ENCODE peak calls at places on chromosomes 16 and 17, in eight cellular contexts. One of them, this sample, is unnamed.

GRCh38 chr17:40415390-40415789 is 2.3 kb downstream of the TOP2A start:
- DNase-seq in sigmoid colon: no peak
- DNase-seq in body of pancreas: no peak
- DNase-seq in right atrium auricular region: no peak
- DNase-seq in stomach: no peak
- DNase-seq in IMR-90: peak; percentile 59
- DNase-seq in heart left ventricle: no peak
- DNase-seq in thoracic aorta: no peak
- DNase-seq in this sample: no peak

GRCh38 chr17:51299859-51300258 is 39.5 kb downstream of the UTP18 start:
- DNase-seq in sigmoid colon: no peak
- DNase-seq in body of pancreas: no peak
- DNase-seq in right atrium auricular region: no peak
- DNase-seq in stomach: no peak
- DNase-seq in IMR-90: no peak
- DNase-seq in heart left ventricle: no peak
- DNase-seq in thoracic aorta: no peak
- DNase-seq in this sample: no peak

GRCh38 chr16:87560428-87561199 is 41.7 kb upstream of the JPH3 start:
- DNase-seq in sigmoid colon: no peak
- DNase-seq in body of pancreas: no peak
- DNase-seq in right atrium auricular region: peak; percentile 64
- DNase-seq in stomach: peak; percentile 60
- DNase-seq in IMR-90: no peak
- DNase-seq in heart left ventricle: peak; percentile 57
- DNase-seq in thoracic aorta: no peak
- DNase-seq in this sample: peak; percentile 45

GRCh38 chr16:50546125-50546524 is 2.1 kb upstream of the NKD1 start:
- DNase-seq in sigmoid colon: no peak
- DNase-seq in body of pancreas: no peak
- DNase-seq in right atrium auricular region: no peak
- DNase-seq in stomach: no peak
- DNase-seq in IMR-90: no peak
- DNase-seq in heart left ventricle: no peak
- DNase-seq in thoracic aorta: no peak
- DNase-seq in this sample: no peak

GRCh38 chr17:31216053-31216751 is 80.8 kb downstream of the OMG start:
- DNase-seq in sigmoid colon: no peak
- DNase-seq in body of pancreas: no peak
- DNase-seq in right atrium auricular region: no peak
- DNase-seq in stomach: no peak
- DNase-seq in IMR-90: peak; percentile 92
- DNase-seq in heart left ventricle: no peak
- DNase-seq in thoracic aorta: no peak
- DNase-seq in this sample: no peak

GRCh38 chr17:83073389-83074063 is 5.9 kb upstream of the METRNL start:
- DNase-seq in sigmoid colon: no peak
- DNase-seq in body of pancreas: no peak
- DNase-seq in right atrium auricular region: no peak
- DNase-seq in stomach: peak; percentile 77
- DNase-seq in IMR-90: no peak
- DNase-seq in heart left ventricle: peak; percentile 67
- DNase-seq in thoracic aorta: no peak
- DNase-seq in this sample: peak; percentile 52

GRCh38 chr17:35345926-35346771 is 27.3 kb downstream of the SLFN11 start:
- DNase-seq in sigmoid colon: peak; percentile 83
- DNase-seq in body of pancreas: peak; percentile 23
- DNase-seq in right atrium auricular region: peak; percentile 82
- DNase-seq in stomach: peak; percentile 30
- DNase-seq in IMR-90: peak; percentile 53
- DNase-seq in heart left ventricle: peak; percentile 85
- DNase-seq in thoracic aorta: peak; percentile 12
- DNase-seq in this sample: peak; percentile 79

GRCh38 chr16:11114366-11115164 is 141.4 kb downstream of the SOCS1 start:
- DNase-seq in sigmoid colon: no peak
- DNase-seq in body of pancreas: no peak
- DNase-seq in right atrium auricular region: no peak
- DNase-seq in stomach: no peak
- DNase-seq in IMR-90: no peak
- DNase-seq in heart left ventricle: no peak
- DNase-seq in thoracic aorta: no peak
- DNase-seq in this sample: no peak

GRCh38 chr16:80253741-80254140 is 287.1 kb upstream of the DYNLRB2 start:
- DNase-seq in sigmoid colon: no peak
- DNase-seq in body of pancreas: no peak
- DNase-seq in right atrium auricular region: no peak
- DNase-seq in stomach: no peak
- DNase-seq in IMR-90: no peak
- DNase-seq in heart left ventricle: no peak
- DNase-seq in thoracic aorta: no peak
- DNase-seq in this sample: no peak

GRCh38 chr17:2939714-2940351 is 123.6 kb downstream of the OR1D5 start:
- DNase-seq in sigmoid colon: no peak
- DNase-seq in body of pancreas: no peak
- DNase-seq in right atrium auricular region: no peak
- DNase-seq in stomach: peak; percentile 57
- DNase-seq in IMR-90: no peak
- DNase-seq in heart left ventricle: no peak
- DNase-seq in thoracic aorta: no peak
- DNase-seq in this sample: peak; percentile 35

GRCh38 chr17:78893684-78894083 is 9.3 kb downstream of the CEP295NL start:
- DNase-seq in sigmoid colon: no peak
- DNase-seq in body of pancreas: no peak
- DNase-seq in right atrium auricular region: no peak
- DNase-seq in stomach: no peak
- DNase-seq in IMR-90: no peak
- DNase-seq in heart left ventricle: no peak
- DNase-seq in thoracic aorta: no peak
- DNase-seq in this sample: no peak
- H3K4me1 ChIP-seq in sigmoid colon: peaks cover 98% of the 10 kb centered on the region
- H3K4me1 ChIP-seq in body of pancreas: peaks cover 13% of the 10 kb centered on the region
- H3K4me1 ChIP-seq in right atrium auricular region: peaks cover 90% of the 10 kb centered on the region
- H3K4me1 ChIP-seq in stomach: peaks cover 100% of the 10 kb centered on the region
- H3K4me1 ChIP-seq in IMR-90: peaks cover 28% of the 10 kb centered on the region
- H3K4me1 ChIP-seq in heart left ventricle: peaks cover 64% of the 10 kb centered on the region
- H3K4me1 ChIP-seq in thoracic aorta: peaks cover 74% of the 10 kb centered on the region
- H3K4me1 ChIP-seq in this sample: peaks cover 96% of the 10 kb centered on the region

DNA sequence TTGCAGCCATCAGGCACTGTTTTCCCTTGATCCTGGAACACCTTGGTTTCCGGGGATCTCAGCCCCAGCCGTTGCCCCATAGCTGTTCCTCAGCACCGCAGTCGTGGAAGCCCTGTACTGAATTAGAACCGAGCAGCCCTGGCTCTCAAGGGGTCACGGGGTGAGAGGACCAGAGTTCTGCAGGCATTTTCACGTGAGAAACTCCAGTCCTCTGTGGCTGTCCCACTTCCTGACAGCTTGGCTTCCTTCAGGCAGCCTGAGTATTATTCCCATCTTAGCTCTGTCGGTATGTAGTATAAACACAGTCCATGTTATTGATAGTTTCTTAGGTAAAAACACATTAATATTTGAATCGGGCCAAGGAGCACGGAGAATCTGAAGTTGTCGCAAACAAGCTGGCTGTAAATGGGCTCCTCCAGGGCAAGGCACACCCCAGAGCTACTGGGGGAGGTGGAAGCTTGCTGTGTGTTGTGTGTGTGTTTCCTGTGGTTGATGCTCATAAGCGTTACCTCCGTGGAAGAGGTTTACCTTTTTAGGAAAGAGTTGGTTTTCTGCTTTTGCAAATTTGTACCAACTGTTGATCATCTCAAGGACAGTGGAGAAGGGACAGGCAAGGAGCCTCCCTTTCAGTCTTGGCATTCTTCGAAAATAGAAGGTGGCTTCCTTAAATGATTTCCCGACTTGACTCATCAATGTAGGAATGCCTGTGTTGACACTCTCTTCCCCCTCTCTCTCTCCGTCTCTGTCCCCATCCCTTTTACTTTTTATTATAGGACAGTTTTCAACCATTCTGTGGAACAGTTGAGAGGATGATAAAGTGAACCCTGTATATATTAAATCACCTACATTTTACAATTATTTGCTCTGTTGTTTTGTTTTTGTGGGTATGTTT is 208.9 kb upstream of the CHMP6 start:
- DNase-seq in sigmoid colon: peak; percentile 90
- DNase-seq in body of pancreas: no peak
- DNase-seq in right atrium auricular region: no peak
- DNase-seq in stomach: no peak
- DNase-seq in IMR-90: peak; percentile 59
- DNase-seq in heart left ventricle: no peak
- DNase-seq in thoracic aorta: no peak
- DNase-seq in this sample: no peak
- H3K27ac ChIP-seq in sigmoid colon: peak overlapping the region; percentile 66
- H3K27ac ChIP-seq in body of pancreas: no peak overlapping the region
- H3K27ac ChIP-seq in right atrium auricular region: no peak overlapping the region
- H3K27ac ChIP-seq in stomach: peak overlapping the region; percentile 30
- H3K27ac ChIP-seq in IMR-90: peak overlapping the region; percentile 67
- H3K27ac ChIP-seq in heart left ventricle: no peak overlapping the region
- H3K27ac ChIP-seq in thoracic aorta: peak overlapping the region; percentile 46
- H3K27ac ChIP-seq in this sample: peak overlapping the region; percentile 21

GRCh38 chr17:7575959-7576358 is 3.5 kb upstream of the CD68 start:
- DNase-seq in sigmoid colon: no peak
- DNase-seq in body of pancreas: no peak
- DNase-seq in right atrium auricular region: no peak
- DNase-seq in stomach: no peak
- DNase-seq in IMR-90: no peak
- DNase-seq in heart left ventricle: no peak
- DNase-seq in thoracic aorta: no peak
- DNase-seq in this sample: no peak

GRCh38 chr17:7572588-7573323 is 6.7 kb upstream of the CD68 start:
- DNase-seq in sigmoid colon: peak; percentile 100
- DNase-seq in body of pancreas: peak; percentile 100
- DNase-seq in right atrium auricular region: peak; percentile 100
- DNase-seq in stomach: peak; percentile 100
- DNase-seq in IMR-90: peak; percentile 99
- DNase-seq in heart left ventricle: peak; percentile 99
- DNase-seq in thoracic aorta: peak; percentile 96
- DNase-seq in this sample: peak; percentile 99

GRCh38 chr17:7573324-7574080 is 5.9 kb upstream of the CD68 start:
- DNase-seq in sigmoid colon: peak; percentile 97
- DNase-seq in body of pancreas: peak; percentile 85
- DNase-seq in right atrium auricular region: peak; percentile 90
- DNase-seq in stomach: peak; percentile 86
- DNase-seq in IMR-90: peak; percentile 90
- DNase-seq in heart left ventricle: peak; percentile 92
- DNase-seq in thoracic aorta: peak; percentile 76
- DNase-seq in this sample: peak; percentile 90

GRCh38 chr17:7575481-7575883 is 4.0 kb upstream of the CD68 start:
- DNase-seq in sigmoid colon: no peak
- DNase-seq in body of pancreas: no peak
- DNase-seq in right atrium auricular region: no peak
- DNase-seq in stomach: no peak
- DNase-seq in IMR-90: no peak
- DNase-seq in heart left ventricle: no peak
- DNase-seq in thoracic aorta: no peak
- DNase-seq in this sample: no peak

GRCh38 chr17:7574176-7574953 is 5.1 kb upstream of the CD68 start:
- DNase-seq in sigmoid colon: no peak
- DNase-seq in body of pancreas: no peak
- DNase-seq in right atrium auricular region: no peak
- DNase-seq in stomach: no peak
- DNase-seq in IMR-90: peak; percentile 28
- DNase-seq in heart left ventricle: no peak
- DNase-seq in thoracic aorta: no peak
- DNase-seq in this sample: no peak
- H3K4me1 ChIP-seq in sigmoid colon: peaks cover 42% of the 10 kb centered on the region
- H3K4me1 ChIP-seq in body of pancreas: peaks cover 38% of the 10 kb centered on the region
- H3K4me1 ChIP-seq in right atrium auricular region: peaks cover 47% of the 10 kb centered on the region
- H3K4me1 ChIP-seq in stomach: peaks cover 69% of the 10 kb centered on the region
- H3K4me1 ChIP-seq in IMR-90: peaks cover 12% of the 10 kb centered on the region
- H3K4me1 ChIP-seq in heart left ventricle: peaks cover 19% of the 10 kb centered on the region
- H3K4me1 ChIP-seq in thoracic aorta: peaks cover 25% of the 10 kb centered on the region
- H3K4me1 ChIP-seq in this sample: peaks cover 69% of the 10 kb centered on the region

DNA sequence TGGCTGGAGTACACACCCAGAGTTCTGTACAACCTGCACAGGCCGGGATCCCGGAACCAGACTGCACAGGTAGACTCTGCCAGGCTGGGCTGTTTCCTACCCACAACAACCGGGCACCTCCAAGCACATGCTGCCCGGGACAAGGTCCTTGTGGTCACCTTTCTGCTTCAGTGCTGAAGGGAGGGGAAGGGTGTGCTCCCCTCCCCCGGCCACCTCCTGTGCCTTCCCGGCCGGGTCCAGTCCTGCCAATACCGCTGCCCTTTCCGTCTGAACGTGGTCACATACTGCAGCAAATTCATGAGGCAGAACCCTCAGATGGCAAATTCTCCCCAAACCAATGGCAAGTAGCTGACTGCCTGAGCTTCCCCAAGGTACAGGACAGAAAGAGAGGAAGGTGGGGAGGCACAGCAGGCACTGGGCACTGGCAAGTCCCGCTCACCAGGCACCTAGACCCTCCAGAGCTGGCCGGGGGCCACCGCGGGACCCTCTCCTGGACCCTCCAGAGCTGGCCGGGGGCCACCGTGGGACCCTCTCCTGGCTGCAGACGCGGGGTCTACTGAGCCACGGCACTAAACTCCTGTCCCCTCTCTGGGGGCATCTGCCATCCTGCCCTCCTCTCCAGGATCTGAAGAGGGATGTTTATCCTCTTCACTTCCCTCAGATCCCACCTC is 22.8 kb downstream of the SLC43A2 start:
- DNase-seq in sigmoid colon: no peak
- DNase-seq in body of pancreas: no peak
- DNase-seq in right atrium auricular region: no peak
- DNase-seq in stomach: peak; percentile 81
- DNase-seq in IMR-90: no peak
- DNase-seq in heart left ventricle: no peak
- DNase-seq in thoracic aorta: no peak
- DNase-seq in this sample: no peak
- H3K27ac ChIP-seq in sigmoid colon: no peak overlapping the region
- H3K27ac ChIP-seq in body of pancreas: no peak overlapping the region
- H3K27ac ChIP-seq in right atrium auricular region: no peak overlapping the region
- H3K27ac ChIP-seq in stomach: peak overlapping the region; percentile 65
- H3K27ac ChIP-seq in IMR-90: no peak overlapping the region
- H3K27ac ChIP-seq in heart left ventricle: no peak overlapping the region
- H3K27ac ChIP-seq in thoracic aorta: no peak overlapping the region
- H3K27ac ChIP-seq in this sample: no peak overlapping the region

DNA sequence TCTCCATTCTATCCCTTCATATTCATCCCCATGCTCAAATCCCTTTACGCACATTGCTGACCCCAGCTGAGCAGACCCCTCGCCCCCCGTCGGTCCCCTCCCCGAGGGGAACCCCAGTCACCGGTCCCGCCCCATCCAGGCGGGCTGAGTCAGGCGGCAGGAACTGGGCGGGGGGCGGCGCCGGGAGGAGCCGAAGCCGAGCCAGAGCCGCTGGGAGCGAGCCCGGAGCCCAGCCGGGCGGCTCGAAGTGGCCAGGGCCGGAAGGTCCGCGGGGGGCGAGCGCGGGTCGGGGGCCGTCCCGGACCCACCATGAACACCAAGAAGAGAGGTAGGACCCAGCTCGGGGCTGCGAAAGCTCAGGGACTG is 8.6 kb downstream of the RIPOR1 start:
- DNase-seq in sigmoid colon: peak; percentile 87
- DNase-seq in body of pancreas: peak; percentile 43
- DNase-seq in right atrium auricular region: no peak
- DNase-seq in stomach: peak; percentile 58
- DNase-seq in IMR-90: peak; percentile 36
- DNase-seq in heart left ventricle: peak; percentile 84
- DNase-seq in thoracic aorta: no peak
- DNase-seq in this sample: peak; percentile 79
- H3K4me1 ChIP-seq in sigmoid colon: peaks cover 43% of the 10 kb centered on the region
- H3K4me1 ChIP-seq in body of pancreas: peaks cover 70% of the 10 kb centered on the region
- H3K4me1 ChIP-seq in right atrium auricular region: peaks cover 79% of the 10 kb centered on the region
- H3K4me1 ChIP-seq in stomach: peaks cover 84% of the 10 kb centered on the region
- H3K4me1 ChIP-seq in IMR-90: peaks cover 12% of the 10 kb centered on the region
- H3K4me1 ChIP-seq in heart left ventricle: peaks cover 55% of the 10 kb centered on the region
- H3K4me1 ChIP-seq in thoracic aorta: peaks cover 17% of the 10 kb centered on the region
- H3K4me1 ChIP-seq in this sample: peaks cover 100% of the 10 kb centered on the region